ENCODE peak calls at places on chromosomes 13 and 19, in five cellular contexts. One of them, this sample, is unnamed.

GRCh38 chr19:913080-913748 is at the start of gene R3HDM4:
- DNase-seq in neuronal stem cell: no peak
- DNase-seq in IMR-90: peak; percentile 37
- DNase-seq in H1: peak; percentile 82
- DNase-seq in H9: peak; percentile 62
- DNase-seq in this sample: no peak

GRCh38 chr19:53037101-53038097 is 7.1 kb upstream of the ERVV-2 start:
- DNase-seq in IMR-90: peak; percentile 41
- DNase-seq in neuronal stem cell: no peak
- DNase-seq in H1: peak; percentile 58
- DNase-seq in H9: peak; percentile 58
- DNase-seq in this sample: peak; percentile 57

GRCh38 chr13:21009036-21009435 is 52.4 kb downstream of the LATS2 start:
- DNase-seq in neuronal stem cell: no peak
- DNase-seq in H1: no peak
- DNase-seq in IMR-90: no peak
- DNase-seq in H9: no peak
- DNase-seq in this sample: no peak

GRCh38 chr13:81051873-81052272 is 710.9 kb upstream of the SPRY2 start:
- DNase-seq in IMR-90: no peak
- DNase-seq in H1: no peak
- DNase-seq in H9: no peak
- DNase-seq in neuronal stem cell: no peak
- DNase-seq in this sample: no peak

GRCh38 chr19:10776900-10777650 is 58.9 kb downstream of the TMED1 start:
- DNase-seq in H9: no peak
- DNase-seq in H1: no peak
- DNase-seq in IMR-90: no peak
- DNase-seq in neuronal stem cell: no peak
- DNase-seq in this sample: no peak

GRCh38 chr13:113759525-113760137 is 605 bp downstream of the TMEM255B start:
- DNase-seq in neuronal stem cell: peak; percentile 27
- DNase-seq in H1: no peak
- DNase-seq in IMR-90: peak; percentile 9
- DNase-seq in H9: no peak
- DNase-seq in this sample: no peak

GRCh38 chr13:56907766-56908165 is 233.0 kb upstream of the PRR20A start:
- DNase-seq in H1: no peak
- DNase-seq in IMR-90: no peak
- DNase-seq in neuronal stem cell: no peak
- DNase-seq in H9: no peak
- DNase-seq in this sample: no peak

GRCh38 chr19:16594131-16594586 is 21.9 kb upstream of the SLC35E1 start:
- DNase-seq in IMR-90: no peak
- DNase-seq in neuronal stem cell: no peak
- DNase-seq in H1: no peak
- DNase-seq in H9: no peak
- DNase-seq in this sample: no peak

GRCh38 chr13:29707876-29708543 is 112.5 kb upstream of the SLC7A1 start:
- DNase-seq in IMR-90: peak; percentile 41
- DNase-seq in H1: peak; percentile 79
- DNase-seq in neuronal stem cell: peak; percentile 17
- DNase-seq in H9: peak; percentile 86
- DNase-seq in this sample: peak; percentile 68

GRCh38 chr19:8028951-8029491 is 23.5 kb upstream of the CCL25 start:
- DNase-seq in H1: peak; percentile 65
- DNase-seq in IMR-90: peak; percentile 13
- DNase-seq in neuronal stem cell: peak; percentile 97
- DNase-seq in H9: peak; percentile 59
- DNase-seq in this sample: peak; percentile 73

GRCh38 chr13:75445717-75446529 is 36.0 kb downstream of the TBC1D4 start:
- DNase-seq in neuronal stem cell: no peak
- DNase-seq in IMR-90: peak; percentile 34
- DNase-seq in H9: no peak
- DNase-seq in H1: no peak
- DNase-seq in this sample: no peak

GRCh38 chr13:22161871-22162270 is 491.0 kb downstream of the FGF9 start:
- DNase-seq in IMR-90: no peak
- DNase-seq in neuronal stem cell: no peak
- DNase-seq in H1: no peak
- DNase-seq in H9: no peak
- DNase-seq in this sample: no peak

GRCh38 chr19:39704181-39705044 is at the start of gene LGALS14:
- DNase-seq in neuronal stem cell: no peak
- DNase-seq in H1: no peak
- DNase-seq in H9: no peak
- DNase-seq in IMR-90: no peak
- DNase-seq in this sample: peak; percentile 21

GRCh38 chr19:36225219-36225892 is 10.4 kb downstream of the ZNF146 start:
- DNase-seq in H9: no peak
- DNase-seq in H1: no peak
- DNase-seq in IMR-90: peak; percentile 80
- DNase-seq in neuronal stem cell: no peak
- DNase-seq in this sample: no peak

GRCh38 chr19:11196406-11197287 is 698 bp downstream of the KANK2 start:
- DNase-seq in IMR-90: peak; percentile 28
- DNase-seq in neuronal stem cell: no peak
- DNase-seq in H9: no peak
- DNase-seq in H1: peak; percentile 71
- DNase-seq in this sample: no peak

GRCh38 chr13:43411741-43412140 is 375.0 kb downstream of the ENOX1 start:
- DNase-seq in H9: no peak
- DNase-seq in IMR-90: peak; percentile 23
- DNase-seq in H1: no peak
- DNase-seq in neuronal stem cell: no peak
- DNase-seq in this sample: no peak

GRCh38 chr19:54230031-54230430 is 7.2 kb upstream of the LILRB3 start:
- DNase-seq in IMR-90: no peak
- DNase-seq in neuronal stem cell: no peak
- DNase-seq in H1: no peak
- DNase-seq in H9: no peak
- DNase-seq in this sample: no peak

GRCh38 chr19:36915992-36916830 is at the start of the genes ZNF568 and ZNF829:
- DNase-seq in IMR-90: peak; percentile 83
- DNase-seq in H9: peak; percentile 93
- DNase-seq in neuronal stem cell: peak; percentile 80
- DNase-seq in H1: peak; percentile 88
- DNase-seq in this sample: peak; percentile 93

GRCh38 chr19:41882568-41883462 is at the start of gene ARHGEF1:
- DNase-seq in H9: no peak
- DNase-seq in neuronal stem cell: no peak
- DNase-seq in IMR-90: no peak
- DNase-seq in H1: peak; percentile 66
- DNase-seq in this sample: no peak

GRCh38 chr13:82560889-82561288 is 1321.4 kb downstream of the SLITRK1 start:
- DNase-seq in IMR-90: no peak
- DNase-seq in H9: no peak
- DNase-seq in H1: no peak
- DNase-seq in neuronal stem cell: no peak
- DNase-seq in this sample: no peak

GRCh38 chr19:535017-535835 is 3.7 kb downstream of the CDC34 start:
- DNase-seq in neuronal stem cell: no peak
- DNase-seq in IMR-90: no peak
- DNase-seq in H1: no peak
- DNase-seq in H9: peak; percentile 28
- DNase-seq in this sample: peak; percentile 93

GRCh38 chr13:88602786-88603777 is 931.9 kb downstream of the SLITRK5 start:
- DNase-seq in H1: no peak
- DNase-seq in neuronal stem cell: no peak
- DNase-seq in IMR-90: no peak
- DNase-seq in H9: no peak
- DNase-seq in this sample: no peak

GRCh38 chr13:21730186-21730880 is 59.5 kb downstream of the FGF9 start:
- DNase-seq in neuronal stem cell: no peak
- DNase-seq in H9: no peak
- DNase-seq in H1: no peak
- DNase-seq in IMR-90: no peak
- DNase-seq in this sample: no peak

GRCh38 chr19:10007366-10007765 is 2.9 kb downstream of the COL5A3 start:
- DNase-seq in IMR-90: peak; percentile 47
- DNase-seq in neuronal stem cell: no peak
- DNase-seq in H9: no peak
- DNase-seq in H1: no peak
- DNase-seq in this sample: no peak

DNA sequence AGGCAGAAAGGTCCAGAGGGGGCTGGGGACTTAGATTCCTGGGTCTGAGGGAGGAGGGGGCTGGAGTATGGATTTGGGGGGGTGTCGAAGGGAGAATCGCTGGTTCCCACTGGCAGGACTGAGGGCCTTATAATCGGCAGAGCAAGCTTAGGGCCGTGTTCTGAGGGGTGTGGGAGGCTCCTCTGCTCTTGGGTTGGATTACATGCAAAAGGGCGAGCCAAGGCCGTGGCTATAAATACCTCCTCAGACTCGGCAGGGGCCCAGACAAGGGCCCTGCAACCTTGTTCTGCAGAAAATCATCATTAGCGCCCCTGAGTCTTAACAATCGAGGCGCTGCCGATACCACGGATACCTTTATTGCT is 707 bp upstream of the MAMSTR start:
- DNase-seq in IMR-90: no peak
- DNase-seq in H9: no peak
- DNase-seq in neuronal stem cell: no peak
- DNase-seq in H1: no peak
- DNase-seq in this sample: no peak
- H2BK120ac ChIP-seq in IMR-90: peak overlapping the region; percentile 34
- H2BK120ac ChIP-seq in H9: no peak overlapping the region
- H2BK120ac ChIP-seq in neuronal stem cell: no peak overlapping the region
- H2BK120ac ChIP-seq in H1: no peak overlapping the region
- H2BK120ac ChIP-seq in this sample: no peak overlapping the region

GRCh38 chr19:13211426-13212308 is 61.5 kb downstream of the IER2 start:
- DNase-seq in neuronal stem cell: no peak
- DNase-seq in H9: no peak
- DNase-seq in IMR-90: no peak
- DNase-seq in H1: no peak
- DNase-seq in this sample: no peak
- H3K9me3 ChIP-seq in neuronal stem cell: no peaks in the 10 kb centered on the region
- H3K9me3 ChIP-seq in H9: no peaks in the 10 kb centered on the region
- H3K9me3 ChIP-seq in IMR-90: no peaks in the 10 kb centered on the region
- H3K9me3 ChIP-seq in H1: no peaks in the 10 kb centered on the region
- H3K9me3 ChIP-seq in this sample: peaks cover 4% of the 10 kb centered on the region

GRCh38 chr13:110719036-110719710 is 5.7 kb downstream of the ING1 start:
- DNase-seq in H9: no peak
- DNase-seq in neuronal stem cell: no peak
- DNase-seq in IMR-90: no peak
- DNase-seq in H1: no peak
- DNase-seq in this sample: no peak

GRCh38 chr13:110723598-110723997 is 10.1 kb downstream of the ING1 start:
- DNase-seq in neuronal stem cell: no peak
- DNase-seq in IMR-90: no peak
- DNase-seq in H1: no peak
- DNase-seq in H9: no peak
- DNase-seq in this sample: no peak

GRCh38 chr13:110726726-110727125 is 13.2 kb downstream of the ING1 start:
- DNase-seq in H1: no peak
- DNase-seq in IMR-90: no peak
- DNase-seq in H9: no peak
- DNase-seq in neuronal stem cell: no peak
- DNase-seq in this sample: no peak

GRCh38 chr13:110722971-110723370 is 9.5 kb downstream of the ING1 start:
- DNase-seq in H1: no peak
- DNase-seq in H9: no peak
- DNase-seq in neuronal stem cell: no peak
- DNase-seq in IMR-90: no peak
- DNase-seq in this sample: no peak
- H2BK5ac ChIP-seq in H1: no peak overlapping the region
- H2BK5ac ChIP-seq in H9: no peak overlapping the region
- H2BK5ac ChIP-seq in neuronal stem cell: no peak overlapping the region
- H2BK5ac ChIP-seq in IMR-90: no peak overlapping the region
- H2BK5ac ChIP-seq in this sample: no peak overlapping the region

DNA sequence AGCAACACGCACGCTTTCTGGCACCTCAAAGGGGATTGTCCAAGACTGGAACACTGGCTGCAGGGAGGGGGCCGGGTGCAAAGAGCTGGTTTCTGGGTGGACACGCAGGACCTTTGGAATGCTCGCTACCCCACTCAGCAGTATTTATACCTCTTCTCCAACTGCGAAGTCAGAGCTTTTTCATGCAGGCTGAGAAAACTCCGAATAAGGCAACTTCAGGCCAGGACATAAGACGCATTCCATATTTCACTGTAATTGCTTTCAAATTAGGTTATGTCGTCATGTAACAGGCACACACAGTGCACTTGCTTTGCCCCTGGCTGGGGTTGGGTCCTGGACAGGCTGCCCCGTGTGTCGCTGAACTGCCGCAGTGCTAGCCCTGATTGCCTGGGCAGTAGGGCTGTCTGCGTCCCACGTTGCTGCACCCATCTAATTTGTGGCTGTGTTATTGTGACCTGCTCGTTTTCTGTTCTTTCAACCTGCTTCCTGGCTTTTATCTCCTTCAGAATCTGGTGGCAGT is 44.5 kb downstream of the ACTN4 start:
- DNase-seq in neuronal stem cell: no peak
- DNase-seq in IMR-90: peak; percentile 92
- DNase-seq in H9: no peak
- DNase-seq in H1: no peak
- DNase-seq in this sample: peak; percentile 95
- H2BK120ac ChIP-seq in neuronal stem cell: peak overlapping the region; percentile 93
- H2BK120ac ChIP-seq in IMR-90: peak overlapping the region; percentile 87
- H2BK120ac ChIP-seq in H9: no peak overlapping the region
- H2BK120ac ChIP-seq in H1: no peak overlapping the region
- H2BK120ac ChIP-seq in this sample: peak overlapping the region; percentile 40